ENCODE peak calls at places on chromosome 5, in six cellular contexts. V is stomach, H is upper lobe of left lung, Z is SK-N-SH, Y is sigmoid colon, I is HCT116. U is an unnamed sample.

GRCh38 chr5:120413706-120414105 is 50.4 kb upstream of the PRR16 start:
- DNase-seq in I (no peak), Y (no peak), V (no peak), H (no peak), Z (no peak), U (no peak)

GRCh38 chr5:18653216-18653752 is 1019.0 kb downstream of the TAF11L14 start:
- DNase-seq in H (no peak), Z (no peak), I (no peak), Y (no peak), V (peak), U (no peak)

GRCh38 chr5:68644971-68645370 is 429.4 kb downstream of the PIK3R1 start:
- DNase-seq in V (no peak), I (no peak), H (no peak), Y (no peak), Z (no peak), U (no peak)

GRCh38 chr5:64637144-64637543 is 53.2 kb upstream of the SHISAL2B start:
- DNase-seq in H (no peak), V (no peak), Z (no peak), I (no peak), Y (no peak), U (no peak)

GRCh38 chr5:60014331-60014730 is 120.8 kb upstream of the PDE4D start:
- DNase-seq in Y (no peak), V (no peak), I (no peak), Z (no peak), H (no peak), U (no peak)

GRCh38 chr5:64166201-64166959 is 737 bp downstream of the RNF180 start:
- DNase-seq in I (no peak), Z (no peak), V (no peak), H (no peak), Y (peak), U (peak)

GRCh38 chr5:149271195-149271716 is 403 bp upstream of the AFAP1L1 start:
- DNase-seq in Y (no peak), I (no peak), Z (no peak), V (no peak), H (no peak), U (no peak)

GRCh38 chr5:141857226-141857625 is 21.0 kb downstream of the PCDH1 start:
- DNase-seq in H (no peak), V (no peak), Y (no peak), I (no peak), Z (no peak), U (no peak)

GRCh38 chr5:32233696-32234447 is 59.8 kb upstream of the GOLPH3 start:
- DNase-seq in Y (no peak), V (peak), H (no peak), I (no peak), Z (no peak), U (peak)

GRCh38 chr5:112570708-112571448 is 151.8 kb upstream of the EPB41L4A start:
- DNase-seq in I (no peak), Z (no peak), H (no peak), Y (no peak), V (no peak), U (no peak)

GRCh38 chr5:79516986-79517385 is 3.1 kb upstream of the HOMER1 start:
- DNase-seq in H (no peak), Z (no peak), I (no peak), Y (no peak), V (no peak), U (no peak)

GRCh38 chr5:57736716-57737115 is 254.1 kb upstream of the ACTBL2 start:
- DNase-seq in I (no peak), Z (no peak), V (no peak), H (no peak), Y (no peak), U (no peak)

GRCh38 chr5:16600397-16600796 is 16.4 kb downstream of the RETREG1 start:
- DNase-seq in Y (peak), Z (peak), I (no peak), H (peak), V (no peak), U (no peak)

GRCh38 chr5:9898319-9898718 is 268.2 kb upstream of the TAS2R1 start:
- DNase-seq in I (peak), V (no peak), Z (peak), H (no peak), Y (no peak), U (peak)

GRCh38 chr5:66382152-66382551 is 214.0 kb upstream of the MAST4 start:
- DNase-seq in V (no peak), H (no peak), Z (no peak), Y (no peak), I (no peak), U (no peak)

GRCh38 chr5:104652271-104652861 is 1089.8 kb upstream of the NUDT12 start:
- DNase-seq in V (no peak), Z (no peak), I (no peak), Y (no peak), H (no peak), U (no peak)

GRCh38 chr5:157222506-157223230 is 42.0 kb downstream of the ITK start:
- DNase-seq in Y (no peak), Z (no peak), H (no peak), V (no peak), I (no peak), U (no peak)

GRCh38 chr5:132207783-132208182 is 19.9 kb downstream of the P4HA2 start:
- DNase-seq in I (no peak), H (no peak), V (no peak), Z (no peak), Y (no peak), U (no peak)

GRCh38 chr5:170070556-170071412 is 34.9 kb upstream of the FOXI1 start:
- DNase-seq in V (no peak), H (no peak), Z (peak), Y (peak), I (peak), U (no peak)

GRCh38 chr5:122030251-122030650 is 47.8 kb downstream of the LOX start:
- DNase-seq in Y (no peak), V (no peak), Z (no peak), I (no peak), H (no peak), U (no peak)

GRCh38 chr5:154860123-154860522 is 1.7 kb downstream of the CNOT8 start:
- DNase-seq in H (no peak), V (no peak), Z (no peak), Y (peak), I (no peak), U (no peak)

GRCh38 chr5:141646026-141646425 is 5.2 kb downstream of the FCHSD1 start:
- DNase-seq in Y (no peak), I (no peak), V (no peak), H (no peak), Z (no peak), U (no peak)

GRCh38 chr5:34858798-34859197 is 19.8 kb downstream of the TTC23L start:
- DNase-seq in Y (no peak), H (no peak), V (no peak), I (no peak), Z (no peak), U (no peak)

GRCh38 chr5:143403357-143403606 is 204 bp downstream of the NR3C1 start:
- DNase-seq in V (no peak), H (no peak), Y (no peak), I (no peak), Z (no peak), U (no peak)

GRCh38 chr5:143405747-143406098 is 2.2 kb upstream of the NR3C1 start:
- DNase-seq in Y (no peak), I (no peak), V (no peak), Z (no peak), H (no peak), U (no peak)

GRCh38 chr5:143405063-143405746 is 1.7 kb upstream of the NR3C1 start:
- DNase-seq in I (no peak), H (peak), V (peak), Y (peak), Z (peak), U (peak)

GRCh38 chr5:143403607-143404415 is at the start of gene NR3C1:
- DNase-seq in Y (peak), Z (peak), I (no peak), V (peak), H (peak), U (peak)

DNA sequence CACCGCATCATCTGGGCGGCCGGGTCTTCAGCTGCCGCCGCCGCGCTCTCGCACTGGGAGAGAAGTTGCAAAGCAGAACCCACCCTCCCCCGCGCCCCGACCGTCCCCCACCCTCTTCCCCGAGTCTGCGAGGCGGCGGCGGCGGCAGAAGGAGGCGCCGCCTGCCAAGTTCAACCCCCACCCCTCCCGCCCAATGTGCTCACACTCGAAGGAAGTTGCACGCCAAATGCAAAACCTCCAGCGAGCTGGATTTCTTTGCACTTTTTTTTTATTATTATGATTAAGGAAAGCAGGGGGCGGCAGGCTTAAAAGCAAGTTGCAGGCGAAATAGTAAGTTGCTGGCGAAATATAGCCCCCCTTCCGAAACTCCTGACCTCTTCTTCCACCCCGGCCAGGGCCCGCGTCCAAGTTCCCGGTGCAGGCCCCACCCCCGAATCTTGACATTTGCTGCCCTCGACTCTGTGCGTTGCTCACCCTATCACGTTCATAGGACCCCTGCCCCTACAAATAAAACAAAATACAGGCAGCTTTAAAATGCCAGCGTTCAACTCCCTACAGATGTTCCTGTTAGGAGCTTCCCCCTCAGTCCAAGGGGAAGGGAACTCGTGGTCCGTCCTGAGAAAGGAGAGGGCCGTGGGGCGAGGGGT is 1.1 kb upstream of the NR3C1 start:
- DNase-seq in V (peak), Y (peak), H (peak), I (no peak), Z (peak), U (peak)
- TF ChIP-seq POLR2AphosphoS5 in V (no peak), Y (no peak), H (no peak), I (no peak), Z (no peak), U (no peak)

GRCh38 chr5:151024440-151024839 is 4.0 kb downstream of the GPX3 start:
- DNase-seq in I (no peak), V (no peak), Z (no peak), Y (no peak), H (no peak), U (no peak)
- TF ChIP-seq POLR2AphosphoS5 in I (no peak), V (peak), Z (no peak), Y (peak), H (peak), U (no peak)

GRCh38 chr5:179732412-179732917 is at the start of gene MAML1:
- DNase-seq in H (peak), Z (peak), V (peak), Y (peak), I (peak), U (peak)

GRCh38 chr5:179730852-179731251 is 1.8 kb upstream of the MAML1 start:
- DNase-seq in Y (no peak), H (no peak), Z (no peak), V (no peak), I (no peak), U (no peak)

GRCh38 chr5:179732918-179733763 is 519 bp downstream of the MAML1 start:
- DNase-seq in I (no peak), V (peak), Y (peak), H (no peak), Z (peak), U (peak)

GRCh38 chr5:179730356-179730755 is 2.3 kb upstream of the MAML1 start:
- DNase-seq in H (no peak), Z (no peak), V (no peak), Y (no peak), I (no peak), U (no peak)

GRCh38 chr5:179731791-179732411 is 721 bp upstream of the MAML1 start:
- DNase-seq in Z (no peak), I (no peak), V (no peak), H (peak), Y (peak), U (no peak)
- TF ChIP-seq POLR2AphosphoS5 in Z (no peak), I (no peak), V (no peak), H (no peak), Y (peak), U (no peak)

GRCh38 chr5:139275536-139276297 is 17.8 kb upstream of the MATR3 start:
- DNase-seq in V (no peak), Z (no peak), H (no peak), Y (no peak), I (no peak), U (peak)
- TF ChIP-seq POLR2AphosphoS5 in V (no peak), Z (no peak), H (no peak), Y (no peak), I (peak), U (no peak)

DNA sequence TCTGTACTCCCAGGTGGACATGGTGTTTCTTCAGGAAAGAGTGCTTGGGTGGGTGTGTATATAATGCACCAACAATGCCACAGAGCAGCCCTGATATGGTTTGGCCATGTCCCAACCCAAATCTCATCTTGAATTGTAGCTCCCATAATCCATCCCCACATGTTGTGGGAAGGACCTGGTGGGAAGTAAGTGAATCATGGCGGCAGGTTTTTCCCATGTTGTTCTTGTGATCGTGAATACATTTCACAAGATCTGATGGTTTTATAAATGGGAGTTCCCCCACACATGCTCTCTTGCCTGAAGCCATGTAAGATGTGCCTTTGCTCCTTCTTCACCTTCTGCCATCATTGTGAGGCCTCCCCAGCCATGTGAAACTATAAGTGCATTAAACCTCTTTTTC is 158.5 kb downstream of the NR3C1 start:
- DNase-seq in I (no peak), H (no peak), Z (no peak), Y (no peak), V (no peak), U (no peak)
- TF ChIP-seq POLR2AphosphoS5 in I (no peak), H (no peak), Z (no peak), Y (no peak), V (no peak), U (no peak)